ENCODE peak calls at places on chromosomes 13 and 19, in seven cellular contexts. D, I, C, Q, G, Z and S are unnamed samples.

GRCh38 chr13:43751624-43752023 is 35.1 kb downstream of the ENOX1 start:
- DNase-seq in D (no peak), I (no peak), C (no peak), Q (no peak), G (no peak), Z (no peak), S (no peak)

GRCh38 chr13:70173236-70173959 is 65.1 kb upstream of the KLHL1 start:
- DNase-seq in D (no peak), I (no peak), C (no peak), Q (no peak), G (no peak), Z (no peak), S (peak)

GRCh38 chr19:57436392-57436791 is 1.3 kb downstream of the ZNF749 start:
- DNase-seq in D (no peak), I (no peak), C (peak), Q (peak), G (no peak), Z (no peak), S (no peak)

GRCh38 chr13:58097831-58098230 is 466.3 kb downstream of the PCDH17 start:
- DNase-seq in D (no peak), I (no peak), C (no peak), Q (no peak), G (no peak), Z (no peak), S (no peak)

GRCh38 chr13:113970810-113971470 is 2.9 kb downstream of the C13orf46 start:
- DNase-seq in D (peak), I (no peak), C (no peak), Q (peak), G (no peak), Z (no peak), S (no peak)

GRCh38 chr19:37930416-37930815 is 23.4 kb downstream of the SIPA1L3 start:
- DNase-seq in D (peak), I (no peak), C (no peak), Q (peak), G (no peak), Z (no peak), S (no peak)

GRCh38 chr19:10473192-10473591 is 30.0 kb downstream of the KEAP1 start:
- DNase-seq in D (no peak), I (no peak), C (no peak), Q (no peak), G (no peak), Z (no peak), S (no peak)

GRCh38 chr13:83577183-83577582 is 305.1 kb downstream of the SLITRK1 start:
- DNase-seq in D (no peak), I (no peak), C (no peak), Q (no peak), G (no peak), Z (no peak), S (no peak)

GRCh38 chr19:15114153-15114540 is 6.9 kb downstream of the SYDE1 start:
- DNase-seq in D (no peak), I (no peak), C (no peak), Q (peak), G (no peak), Z (no peak), S (no peak)

GRCh38 chr19:45444318-45445041 is 20.8 kb upstream of the ERCC1 start:
- DNase-seq in D (peak), I (no peak), C (peak), Q (peak), G (peak), Z (peak), S (peak)

GRCh38 chr13:71118779-71119364 is 748.1 kb downstream of the DACH1 start:
- DNase-seq in D (peak), I (no peak), C (no peak), Q (no peak), G (no peak), Z (no peak), S (no peak)

DNA sequence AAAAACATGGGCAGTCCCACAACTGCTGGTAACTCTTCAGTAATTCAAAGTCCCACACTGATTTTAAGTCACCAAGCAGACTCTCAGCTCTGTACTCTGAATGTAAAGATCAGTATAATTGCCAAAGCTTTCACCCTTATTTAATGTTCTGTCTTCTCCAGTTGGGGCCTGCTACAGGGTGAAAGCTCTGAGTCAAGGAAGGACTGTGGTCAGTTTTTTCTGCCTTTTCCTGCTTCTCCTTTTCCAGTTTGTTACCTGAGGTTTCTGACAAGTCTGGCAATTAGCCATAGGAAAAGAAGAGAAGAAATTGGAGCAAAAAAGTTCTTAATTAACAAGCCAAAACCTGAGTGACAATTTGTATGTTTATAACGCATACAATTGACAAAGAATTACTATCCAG is 279.3 kb downstream of the RBM26 start:
- DNase-seq in D (no peak), I (no peak), C (no peak), Q (no peak), G (no peak), Z (no peak), S (no peak)
- TF ChIP-seq EZH2phosphoT487 in D (no peak), I (no peak), C (no peak), Q (no peak), G (no peak), Z (no peak), S (no peak)

DNA sequence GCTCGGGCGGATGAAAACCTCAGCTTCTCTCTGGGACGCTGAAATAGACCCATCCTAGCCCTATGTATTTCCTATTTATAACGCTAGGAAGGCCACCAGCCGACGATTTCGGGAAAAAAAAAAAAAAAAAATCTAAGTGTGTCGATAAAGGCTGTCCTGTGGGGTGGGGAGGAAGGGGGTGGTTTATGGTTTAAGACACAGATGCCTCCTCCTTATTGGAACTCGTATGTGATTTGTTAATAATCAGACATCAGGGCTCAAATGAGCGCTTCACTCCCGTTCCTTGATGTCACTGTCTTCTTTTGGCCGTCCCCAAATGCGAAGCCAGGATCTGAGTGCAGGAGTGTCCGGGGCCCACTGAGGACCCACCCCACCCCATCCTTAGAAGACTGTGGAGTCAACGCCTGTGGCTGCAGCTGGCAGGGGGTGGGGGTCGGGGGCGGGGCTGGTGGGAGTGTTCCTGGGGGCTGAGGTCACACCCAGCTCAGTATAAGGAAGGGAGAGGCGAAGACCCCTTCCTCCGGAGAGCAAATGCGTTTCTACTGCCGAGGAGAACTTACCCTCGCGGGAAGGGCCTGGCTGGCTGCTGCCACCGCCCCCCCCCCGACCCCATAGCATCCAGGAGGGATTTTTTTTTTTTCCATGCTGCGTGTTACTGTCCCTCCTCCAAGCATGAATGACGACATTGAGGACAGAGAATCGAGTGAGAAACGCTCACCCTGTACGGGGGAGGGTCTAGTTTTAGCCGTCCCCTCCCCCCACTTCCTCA is 971 bp downstream of the ATCAY start:
- DNase-seq in D (no peak), I (no peak), C (no peak), Q (no peak), G (peak), Z (no peak), S (peak)
- TF ChIP-seq EZH2 in D (no peak), I (no peak), C (peak), Q (peak), G (no peak), Z (no peak), S (no peak)

GRCh38 chr13:24746618-24747247 is 17.2 kb upstream of the RNF17 start:
- DNase-seq in D (no peak), I (no peak), C (peak), Q (peak), G (peak), Z (no peak), S (peak)
- TF ChIP-seq EZH2phosphoT487 in D (no peak), I (no peak), C (no peak), Q (no peak), G (peak), Z (no peak), S (no peak)

DNA sequence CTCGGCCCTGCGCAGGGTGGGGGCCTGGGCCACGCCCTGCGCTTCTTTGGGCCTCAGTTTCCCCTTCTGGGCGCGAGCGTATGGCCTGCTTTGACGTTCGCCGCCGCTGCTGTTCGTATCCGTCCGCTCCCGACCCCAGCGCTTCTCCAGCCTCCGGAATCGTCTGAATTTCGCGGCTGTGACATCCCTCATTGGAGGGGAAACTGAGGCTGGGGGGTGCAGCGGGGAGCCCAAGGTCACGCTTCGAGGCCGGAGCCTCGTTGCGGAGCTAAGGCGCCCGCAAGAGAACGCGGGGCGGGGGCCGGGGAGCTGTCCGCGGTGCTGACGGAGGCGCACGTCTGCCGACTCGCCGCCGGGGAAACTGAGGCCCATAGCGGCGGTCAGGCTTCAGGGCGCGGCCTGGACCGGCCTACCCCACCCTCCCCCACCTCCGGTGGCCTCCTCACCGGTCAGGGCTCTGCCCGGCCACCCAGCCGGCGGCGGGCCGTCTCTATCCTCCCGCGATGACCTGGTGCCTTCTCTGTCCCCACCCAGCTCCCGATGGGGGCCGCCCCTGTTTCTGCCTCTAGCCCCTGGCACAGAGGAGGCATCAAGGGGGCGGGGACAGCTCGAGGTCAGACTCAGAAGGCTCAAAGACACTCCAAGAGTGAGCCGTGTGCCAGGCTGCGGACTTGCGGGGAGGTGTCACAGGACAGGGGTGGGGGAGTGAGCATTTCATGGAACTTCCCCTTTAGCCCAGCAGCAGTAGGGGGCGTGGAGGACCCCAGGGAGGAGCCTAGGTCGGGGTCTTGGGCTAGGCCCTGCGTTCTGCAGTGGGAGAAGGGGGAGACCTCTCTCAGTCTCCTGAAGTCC is 3.0 kb upstream of the APC2 start:
- DNase-seq in D (no peak), I (no peak), C (peak), Q (peak), G (peak), Z (no peak), S (peak)
- TF ChIP-seq EZH2 in D (no peak), I (no peak), C (peak), Q (peak), G (peak), Z (peak), S (no peak)

DNA sequence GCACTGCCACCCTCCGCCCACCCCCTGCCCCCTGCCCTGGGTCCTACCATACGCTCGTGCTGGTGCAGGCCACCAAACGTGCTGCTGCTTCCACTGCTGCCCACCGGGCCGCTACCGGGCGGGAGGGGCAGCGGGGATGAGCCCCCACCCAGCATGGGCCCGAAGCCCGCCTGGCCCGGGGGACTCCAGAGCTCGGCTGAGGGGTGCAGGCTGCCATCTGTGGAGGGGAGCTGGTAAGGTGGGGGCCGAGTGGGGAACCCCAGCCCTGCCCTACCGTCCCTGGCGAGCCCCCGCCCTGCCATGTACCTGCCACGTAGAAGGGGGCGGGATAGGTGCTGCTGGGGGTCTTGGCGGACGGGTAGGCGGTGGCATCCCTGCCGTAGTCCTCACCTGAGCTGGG is 16.7 kb upstream of the UQCR11 start:
- DNase-seq in D (no peak), I (no peak), C (no peak), Q (no peak), G (no peak), Z (no peak), S (no peak)
- TF ChIP-seq EZH2phosphoT487 in D (no peak), I (no peak), C (no peak), Q (no peak), G (no peak), Z (no peak), S (no peak)

DNA sequence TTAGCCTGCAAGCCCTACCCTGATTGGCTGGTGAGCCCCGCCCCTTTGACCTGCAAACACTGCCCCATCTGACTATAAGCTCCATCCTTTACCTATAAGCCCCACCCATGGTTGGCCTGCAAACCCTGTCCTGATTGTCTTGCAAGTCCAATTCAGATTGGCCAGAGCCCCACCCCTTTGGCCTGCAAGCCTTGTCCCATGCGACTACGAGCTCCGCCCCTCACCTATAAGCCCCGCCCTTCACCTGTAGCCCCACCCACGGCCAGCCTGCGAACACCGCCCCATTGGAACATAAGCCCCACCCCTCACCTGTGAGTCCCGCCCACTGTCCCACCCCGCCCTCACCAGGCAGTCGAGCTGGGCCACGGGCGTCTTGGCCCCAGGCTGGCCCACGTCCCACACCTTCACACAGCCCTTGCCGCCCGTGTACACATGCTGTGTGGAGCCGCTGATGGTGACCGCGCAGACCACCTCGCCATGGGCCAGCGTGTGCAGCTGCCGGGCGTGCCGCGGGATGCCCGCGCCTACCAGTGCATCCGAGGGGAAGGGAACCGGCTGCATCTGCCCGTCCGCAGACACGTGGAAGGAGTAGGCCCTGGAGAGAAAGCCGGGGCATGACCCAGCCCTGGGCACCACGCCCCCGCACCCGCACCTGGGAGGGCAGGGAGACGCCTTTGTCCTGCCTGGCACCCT is 22.9 kb downstream of the TLE2 start:
- DNase-seq in D (peak), I (peak), C (no peak), Q (no peak), G (no peak), Z (no peak), S (peak)
- TF ChIP-seq EZH2 in D (no peak), I (no peak), C (no peak), Q (no peak), G (no peak), Z (no peak), S (no peak)